ENCODE peak calls at places on chromosomes 4 and X, in ten cellular contexts. Y, S, U, A, C, E, B, T, L and F are unnamed samples.
A peak's percentile ranks its signal among the peaks of the same experiment; 100 is the strongest.

GRCh38 chrX:107656965-107657364 is 28.7 kb downstream of the PRPS1 start:
- DNase-seq in Y (no peak), S (no peak), U (no peak), A (no peak), C (no peak), E (no peak), B (no peak), T (no peak), L (no peak), F (no peak)

GRCh38 chrX:120514236-120514635 is 45.1 kb upstream of the LAMP2 start:
- DNase-seq in Y (no peak), S (no peak), U (no peak), A (no peak), C (peak; percentile 25), E (no peak), B (peak; percentile 19), T (no peak), L (no peak), F (no peak)

GRCh38 chrX:136146614-136147319 is 566 bp upstream of the FHL1 start:
- DNase-seq in Y (no peak), S (no peak), U (no peak), A (no peak), C (no peak), E (no peak), B (peak; percentile 12), T (peak; percentile 51), L (no peak), F (no peak)

GRCh38 chr4:55722132-55722531 is 86.0 kb upstream of the NMU start:
- DNase-seq in Y (no peak), S (no peak), U (no peak), A (no peak), C (no peak), E (no peak), B (no peak), T (no peak), L (no peak), F (no peak)

GRCh38 chrX:103533428-103534216 is 14.3 kb upstream of the RAB40A start:
- DNase-seq in Y (peak; percentile 92), S (peak; percentile 89), U (peak; percentile 81), A (no peak), C (peak; percentile 65), E (peak; percentile 83), B (peak; percentile 8), T (peak; percentile 67), L (peak; percentile 91), F (peak; percentile 83)

GRCh38 chr4:175290401-175290800 is 372.2 kb downstream of the ADAM29 start:
- DNase-seq in Y (no peak), S (no peak), U (no peak), A (no peak), C (peak; percentile 64), E (no peak), B (no peak), T (no peak), L (no peak), F (no peak)

GRCh38 chr4:95193391-95194224 is 355.2 kb downstream of the UNC5C start:
- DNase-seq in Y (no peak), S (no peak), U (no peak), A (no peak), C (no peak), E (no peak), B (no peak), T (no peak), L (no peak), F (no peak)

GRCh38 chr4:40333921-40334352 is 1.2 kb upstream of the CHRNA9 start:
- DNase-seq in Y (no peak), S (no peak), U (no peak), A (no peak), C (peak; percentile 76), E (no peak), B (peak; percentile 54), T (no peak), L (no peak), F (no peak)

GRCh38 chrX:79413009-79413408 is 45.9 kb upstream of the ITM2A start:
- DNase-seq in Y (no peak), S (no peak), U (no peak), A (no peak), C (peak; percentile 1), E (no peak), B (no peak), T (no peak), L (no peak), F (no peak)

GRCh38 chrX:41085883-41086626 is 810 bp downstream of the USP9X start:
- DNase-seq in Y (peak; percentile 77), S (peak; percentile 80), U (peak; percentile 14), A (peak; percentile 6), C (peak; percentile 42), E (peak; percentile 50), B (peak; percentile 37), T (peak; percentile 74), L (peak; percentile 69), F (peak; percentile 60)

GRCh38 chrX:41084044-41084359 is 1.2 kb upstream of the USP9X start:
- DNase-seq in Y (no peak), S (no peak), U (no peak), A (no peak), C (no peak), E (no peak), B (no peak), T (no peak), L (no peak), F (no peak)

GRCh38 chrX:41085105-41085882 is at the start of gene USP9X:
- DNase-seq in Y (peak; percentile 95), S (peak; percentile 98), U (peak; percentile 76), A (peak; percentile 38), C (peak; percentile 89), E (peak; percentile 92), B (peak; percentile 51), T (peak; percentile 96), L (peak; percentile 95), F (peak; percentile 95)

GRCh38 chrX:41082783-41083182 is 2.5 kb upstream of the USP9X start:
- DNase-seq in Y (no peak), S (no peak), U (no peak), A (no peak), C (no peak), E (no peak), B (no peak), T (no peak), L (no peak), F (no peak)

DNA sequence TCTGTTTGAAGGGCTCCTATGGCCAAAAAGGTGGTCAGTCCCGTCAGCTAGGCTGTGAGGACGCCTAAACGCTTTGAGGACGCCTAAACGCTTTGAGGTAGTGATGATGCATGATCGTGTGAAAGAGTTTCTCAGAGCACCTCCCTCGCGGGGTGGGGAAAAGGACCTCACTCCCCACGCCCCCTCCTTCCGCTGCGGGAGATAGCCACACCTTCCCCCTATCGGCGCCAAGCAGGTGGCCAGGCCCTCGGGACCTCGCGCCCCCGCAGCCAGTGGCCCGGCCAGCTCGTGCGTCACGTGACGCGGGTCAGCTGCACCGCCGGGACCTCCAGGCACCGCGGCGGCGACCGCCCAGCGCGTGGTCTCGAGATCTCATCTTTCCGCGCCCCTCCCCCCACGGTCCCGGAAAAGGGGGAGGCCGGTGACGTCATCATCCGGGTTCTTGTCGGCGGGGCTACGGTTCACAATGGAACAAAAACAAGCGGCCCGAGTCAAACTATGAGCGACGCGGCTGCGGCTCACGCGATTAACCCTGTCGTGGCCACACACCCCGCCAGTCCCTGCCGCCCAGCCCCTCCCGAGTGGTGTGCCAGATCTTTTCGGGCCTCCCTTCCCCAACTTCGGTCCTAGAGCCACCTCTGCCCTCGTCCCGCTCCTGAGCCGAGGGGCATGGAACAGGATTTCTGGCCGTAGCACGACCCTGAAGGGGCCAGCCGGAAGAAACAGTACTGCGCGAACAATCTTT is 713 bp upstream of the USP9X start:
- DNase-seq in Y (peak; percentile 100), S (peak; percentile 100), U (peak; percentile 97), A (peak; percentile 38), C (peak; percentile 96), E (peak; percentile 99), B (peak; percentile 57), T (peak; percentile 98), L (peak; percentile 99), F (peak; percentile 99)
- TF ChIP-seq POLR2A in Y (peak; percentile 57), S (peak; percentile 75), U (no peak), A (peak; percentile 83), C (peak; percentile 93), E (no peak), B (peak; percentile 77), T (peak; percentile 76), L (peak; percentile 59), F (peak; percentile 81)

DNA sequence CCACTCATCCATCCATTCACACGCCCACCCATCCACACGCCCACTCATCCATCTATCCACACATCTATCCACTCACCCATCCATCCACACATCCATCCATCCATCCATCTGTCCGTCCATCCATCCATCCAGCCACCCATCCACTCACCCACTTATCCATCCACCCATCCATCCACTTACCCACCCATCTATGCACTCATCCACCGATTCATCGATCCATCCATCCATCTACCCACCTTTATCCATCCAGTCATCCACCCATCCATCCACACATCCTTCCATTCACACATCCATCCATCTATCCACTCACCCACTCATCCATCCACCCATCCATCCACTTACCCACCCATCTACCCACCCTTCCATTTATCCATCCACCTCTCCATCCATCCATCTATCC is 28.3 kb downstream of the ASMTL start:
- DNase-seq in Y (no peak), S (peak; percentile 11), U (no peak), A (no peak), C (no peak), E (no peak), B (no peak), T (no peak), L (no peak), F (no peak)
- TF ChIP-seq POLR2A in Y (no peak), S (no peak), U (no peak), A (no peak), C (no peak), E (no peak), B (no peak), T (no peak), L (no peak), F (no peak)

GRCh38 chr4:74904509-74904908 is 28.4 kb upstream of the PARM1 start:
- DNase-seq in Y (no peak), S (no peak), U (no peak), A (no peak), C (no peak), E (no peak), B (no peak), T (no peak), L (no peak), F (no peak)

GRCh38 chr4:74900862-74901261 is 32.1 kb upstream of the PARM1 start:
- DNase-seq in Y (no peak), S (no peak), U (no peak), A (no peak), C (no peak), E (no peak), B (no peak), T (no peak), L (no peak), F (no peak)

DNA sequence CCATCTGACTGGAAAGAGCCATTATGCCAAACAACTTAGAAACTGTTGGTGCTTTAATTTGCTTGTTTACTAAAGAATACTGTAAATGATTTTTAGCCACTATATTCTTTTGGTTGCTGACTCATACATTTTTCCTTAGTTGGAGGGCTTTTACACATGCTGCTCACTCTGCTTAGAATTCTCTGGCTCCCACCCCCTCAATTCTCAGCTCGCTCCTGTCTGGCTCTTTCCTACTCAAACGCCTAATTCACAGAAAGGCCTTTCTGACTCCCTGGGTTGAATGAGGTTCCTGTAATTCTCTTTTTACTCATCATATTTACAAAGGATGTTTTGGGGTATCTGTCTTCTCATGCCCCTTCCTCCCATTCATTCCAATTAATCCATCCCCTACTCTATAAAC is 26.1 kb upstream of the PARM1 start:
- DNase-seq in Y (no peak), S (no peak), U (no peak), A (no peak), C (no peak), E (no peak), B (no peak), T (no peak), L (no peak), F (no peak)
- TF ChIP-seq POLR2A in Y (no peak), S (no peak), U (no peak), A (no peak), C (no peak), E (no peak), B (no peak), T (no peak), L (no peak), F (no peak)

GRCh38 chr4:125679989-125680388 is 365.2 kb downstream of the FAT4 start:
- DNase-seq in Y (no peak), S (no peak), U (no peak), A (no peak), C (no peak), E (no peak), B (no peak), T (no peak), L (no peak), F (no peak)
- TF ChIP-seq POLR2A in Y (no peak), S (no peak), U (no peak), A (no peak), C (no peak), E (no peak), B (no peak), T (no peak), L (no peak), F (no peak)